ENCODE peak calls at places on chromosomes 16 and 17, in four cellular contexts. K is HEK293T, J is GM10248, Z is fibroblast of the conjunctiva. R is an unnamed sample.

GRCh38 chr16:17359778-17360177 is 111.0 kb downstream of the XYLT1 start:
- DNase-seq in K (no peak), J (no peak), Z (no peak), R (no peak)

GRCh38 chr16:1098266-1098991 is 2.4 kb upstream of the C1QTNF8 start:
- DNase-seq in K (no peak), J (no peak), Z (no peak), R (no peak)

GRCh38 chr17:64741038-64741641 is 79.0 kb upstream of the SMURF2 start:
- DNase-seq in K (no peak), J (no peak), Z (no peak), R (no peak)

GRCh38 chr17:7789131-7789530 is 44.9 kb upstream of the KDM6B start:
- DNase-seq in K (no peak), J (no peak), Z (no peak), R (no peak)

GRCh38 chr17:64327201-64327930 is 63.3 kb downstream of the PECAM1 start:
- DNase-seq in K (no peak), J (no peak), Z (no peak), R (no peak)

GRCh38 chr16:47460301-47460754 is 535 bp downstream of the ITFG1 start:
- DNase-seq in K (no peak), J (no peak), Z (no peak), R (no peak)

GRCh38 chr16:27642753-27643152 is 92.8 kb downstream of the KATNIP start:
- DNase-seq in K (no peak), J (no peak), Z (peak), R (no peak)

GRCh38 chr16:79008036-79008868 is 592.3 kb downstream of the MAF start:
- DNase-seq in K (no peak), J (no peak), Z (no peak), R (no peak)

GRCh38 chr17:35947156-35947585 is 3.7 kb upstream of the LYZL6 start:
- DNase-seq in K (peak), J (peak), Z (peak), R (no peak)

GRCh38 chr16:50916040-50916439 is 174.2 kb downstream of the CYLD start:
- DNase-seq in K (no peak), J (no peak), Z (no peak), R (no peak)

GRCh38 chr16:86517652-86518258 is 7.4 kb downstream of the FOXF1 start:
- DNase-seq in K (peak), J (peak), Z (peak), R (peak)

GRCh38 chr16:660459-661183 is 7.3 kb upstream of the RHOT2 start:
- DNase-seq in K (peak), J (peak), Z (peak), R (no peak)

GRCh38 chr17:67375761-67376160 is 1.3 kb upstream of the PITPNC1 start:
- DNase-seq in K (no peak), J (no peak), Z (no peak), R (no peak)

GRCh38 chr16:58615280-58615679 is 14.3 kb downstream of the CNOT1 start:
- DNase-seq in K (no peak), J (no peak), Z (no peak), R (no peak)

GRCh38 chr17:19354123-19354522 is 8.4 kb downstream of the B9D1 start:
- DNase-seq in K (no peak), J (no peak), Z (peak), R (peak)

GRCh38 chr17:45719335-45720071 is 64.6 kb upstream of the CRHR1 start:
- DNase-seq in K (peak), J (no peak), Z (peak), R (peak)

GRCh38 chr16:12027091-12027490 is 50.6 kb downstream of the SNX29 start:
- DNase-seq in K (no peak), J (no peak), Z (no peak), R (no peak)

GRCh38 chr16:15807603-15808009 is 49.2 kb downstream of the MYH11 start:
- DNase-seq in K (no peak), J (no peak), Z (no peak), R (no peak)

GRCh38 chr16:2973081-2973480 is 3.9 kb downstream of the PAQR4 start:
- DNase-seq in K (no peak), J (no peak), Z (no peak), R (no peak)